ENCODE peak calls at places on chromosomes 4 and X, in eight cellular contexts. H is foreskin keratinocyte; S is posterior cingulate gyrus; R is stimulated activated naive CD8-positive, alpha-beta T cell treated with anti-CD3 and anti-CD28 coated beads, Interleukin-15, Interleukin-2, amounts not matched to agents 100 U/mL and 50 U/mL, for 24 hours; C is mesendoderm; W is psoas muscle; M is osteocyte; Z is EH. Q is an unnamed sample.
A peak's percentile ranks its signal among the peaks of the same experiment; 100 is the strongest.

GRCh38 chrX:27976284-27976683 is 5.0 kb downstream of the DCAF8L1 start:
- DNase-seq in C (no peak), R (no peak), H (no peak), W (no peak), S (no peak), Z (no peak), M (no peak), Q (no peak)

GRCh38 chrX:10755477-10756334 is 135.3 kb upstream of the MID1 start:
- DNase-seq in M (no peak), W (no peak), R (no peak), H (peak; percentile 53), C (peak; percentile 95), Z (peak; percentile 77), S (no peak), Q (no peak)

GRCh38 chr4:168585168-168586091 is 88.6 kb downstream of the PALLD start:
- DNase-seq in M (peak; percentile 89), W (peak; percentile 85), H (no peak), R (peak; percentile 33), C (peak; percentile 87), S (peak; percentile 42), Z (peak; percentile 78), Q (no peak)

GRCh38 chr4:72468904-72469502 is 100.0 kb downstream of the ADAMTS3 start:
- DNase-seq in M (no peak), Z (peak; percentile 32), R (no peak), W (no peak), H (no peak), S (no peak), C (peak; percentile 35), Q (no peak)

GRCh38 chrX:15816886-15817285 is 26.6 kb downstream of the ZRSR2 start:
- DNase-seq in W (no peak), Z (no peak), R (peak; percentile 48), H (no peak), M (no peak), S (no peak), C (peak; percentile 72), Q (no peak)

GRCh38 chr4:107258359-107258758 is 222.2 kb upstream of the DKK2 start:
- DNase-seq in C (no peak), R (no peak), S (no peak), H (peak; percentile 54), Z (peak; percentile 67), M (no peak), W (no peak), Q (no peak)

GRCh38 chr4:184250795-184251679 is 33.4 kb upstream of the ENPP6 start:
- DNase-seq in H (peak; percentile 42), R (peak; percentile 9), C (peak; percentile 83), M (peak; percentile 66), W (no peak), S (no peak), Z (peak; percentile 59), Q (no peak)

GRCh38 chr4:102493794-102494193 is 7.4 kb upstream of the NFKB1 start:
- DNase-seq in H (no peak), S (no peak), Z (no peak), M (no peak), R (no peak), C (no peak), W (no peak), Q (no peak)

GRCh38 chr4:1973218-1973617 is 35.6 kb downstream of the NELFA start:
- DNase-seq in M (no peak), S (no peak), H (no peak), C (no peak), W (peak; percentile 35), Z (no peak), R (no peak), Q (no peak)

GRCh38 chrX:69025802-69026301 is 139.4 kb downstream of the PJA1 start:
- DNase-seq in M (peak; percentile 67), W (no peak), R (no peak), Z (peak; percentile 69), S (no peak), H (peak; percentile 98), C (no peak), Q (no peak)

GRCh38 chrX:39814391-39814790 is 283.4 kb downstream of the BCOR start:
- DNase-seq in R (no peak), H (no peak), M (no peak), Z (peak; percentile 32), S (no peak), C (no peak), W (peak; percentile 44), Q (no peak)

GRCh38 chrX:15328131-15328530 is 7.2 kb downstream of the PIGA start:
- DNase-seq in Z (no peak), S (no peak), C (no peak), R (no peak), W (no peak), H (peak; percentile 65), M (no peak), Q (no peak)

GRCh38 chr4:29853843-29854242 is 866.3 kb upstream of the PCDH7 start:
- DNase-seq in R (no peak), W (no peak), Z (no peak), M (no peak), C (peak; percentile 44), H (no peak), S (no peak), Q (no peak)

GRCh38 chr4:95105983-95106382 is 348.2 kb downstream of the BMPR1B start:
- DNase-seq in C (no peak), R (no peak), W (no peak), Z (no peak), S (no peak), M (no peak), H (no peak), Q (no peak)